ENCODE peak calls at places on chromosomes 12 and 14, in six cellular contexts. One of them, this sample, is unnamed.

GRCh38 chr12:6425588-6426531 is 18.9 kb upstream of the CD27 start:
- DNase-seq in GM04503: no peak
- DNase-seq in amniotic epithelial cell: no peak
- DNase-seq in amniotic stem cell: no peak
- DNase-seq in neuronal stem cell: no peak
- DNase-seq in HEK293T: no peak
- DNase-seq in this sample: no peak

GRCh38 chr14:37746140-37746832 is 150.9 kb downstream of the TTC6 start:
- DNase-seq in GM04503: no peak
- DNase-seq in neuronal stem cell: no peak
- DNase-seq in amniotic epithelial cell: no peak
- DNase-seq in HEK293T: no peak
- DNase-seq in amniotic stem cell: no peak
- DNase-seq in this sample: no peak

GRCh38 chr12:19045421-19045820 is 84.1 kb upstream of the PLEKHA5 start:
- DNase-seq in amniotic stem cell: no peak
- DNase-seq in neuronal stem cell: no peak
- DNase-seq in GM04503: no peak
- DNase-seq in HEK293T: no peak
- DNase-seq in amniotic epithelial cell: peak; percentile 18
- DNase-seq in this sample: no peak

GRCh38 chr12:85029456-85029855 is 6.6 kb downstream of the TSPAN19 start:
- DNase-seq in neuronal stem cell: no peak
- DNase-seq in amniotic epithelial cell: peak; percentile 32
- DNase-seq in amniotic stem cell: peak; percentile 8
- DNase-seq in HEK293T: peak; percentile 10
- DNase-seq in GM04503: no peak
- DNase-seq in this sample: peak; percentile 22

GRCh38 chr14:96754845-96755184 is 42.4 kb upstream of the VRK1 start:
- DNase-seq in amniotic epithelial cell: no peak
- DNase-seq in GM04503: no peak
- DNase-seq in HEK293T: no peak
- DNase-seq in amniotic stem cell: no peak
- DNase-seq in neuronal stem cell: peak; percentile 37
- DNase-seq in this sample: no peak

GRCh38 chr14:99876406-99876805 is 83.2 kb downstream of the EML1 start:
- DNase-seq in neuronal stem cell: no peak
- DNase-seq in HEK293T: no peak
- DNase-seq in amniotic epithelial cell: no peak
- DNase-seq in amniotic stem cell: no peak
- DNase-seq in GM04503: no peak
- DNase-seq in this sample: no peak

GRCh38 chr12:55681142-55682077 is 26.3 kb downstream of the ITGA7 start:
- DNase-seq in HEK293T: peak; percentile 77
- DNase-seq in amniotic stem cell: no peak
- DNase-seq in GM04503: peak; percentile 16
- DNase-seq in neuronal stem cell: peak; percentile 57
- DNase-seq in amniotic epithelial cell: peak; percentile 19
- DNase-seq in this sample: peak; percentile 28

GRCh38 chr12:47316609-47317049 is 236.9 kb upstream of the AMIGO2 start:
- DNase-seq in HEK293T: no peak
- DNase-seq in amniotic stem cell: no peak
- DNase-seq in amniotic epithelial cell: no peak
- DNase-seq in GM04503: no peak
- DNase-seq in neuronal stem cell: no peak
- DNase-seq in this sample: no peak

GRCh38 chr12:127263621-127264020 is 1003.3 kb upstream of the TMEM132C start:
- DNase-seq in amniotic stem cell: no peak
- DNase-seq in GM04503: no peak
- DNase-seq in HEK293T: no peak
- DNase-seq in amniotic epithelial cell: no peak
- DNase-seq in neuronal stem cell: no peak
- DNase-seq in this sample: no peak

GRCh38 chr12:22042981-22043669 is 2.9 kb upstream of the CMAS start:
- DNase-seq in amniotic epithelial cell: peak; percentile 93
- DNase-seq in HEK293T: no peak
- DNase-seq in neuronal stem cell: no peak
- DNase-seq in amniotic stem cell: no peak
- DNase-seq in GM04503: peak; percentile 16
- DNase-seq in this sample: no peak

GRCh38 chr12:83365317-83365716 is 678.6 kb downstream of the TMTC2 start:
- DNase-seq in amniotic stem cell: no peak
- DNase-seq in neuronal stem cell: no peak
- DNase-seq in HEK293T: no peak
- DNase-seq in amniotic epithelial cell: no peak
- DNase-seq in GM04503: no peak
- DNase-seq in this sample: no peak

GRCh38 chr12:50222275-50222783 is 55.2 kb upstream of the CERS5 start:
- DNase-seq in amniotic stem cell: peak; percentile 89
- DNase-seq in neuronal stem cell: peak; percentile 47
- DNase-seq in GM04503: peak; percentile 87
- DNase-seq in amniotic epithelial cell: peak; percentile 93
- DNase-seq in HEK293T: peak; percentile 60
- DNase-seq in this sample: peak; percentile 91

GRCh38 chr14:105061428-105062047 is 3.7 kb downstream of the GPR132 start:
- DNase-seq in amniotic epithelial cell: no peak
- DNase-seq in HEK293T: no peak
- DNase-seq in GM04503: no peak
- DNase-seq in neuronal stem cell: no peak
- DNase-seq in amniotic stem cell: no peak
- DNase-seq in this sample: no peak

GRCh38 chr14:103552811-103553210 is 9.6 kb downstream of the BAG5 start:
- DNase-seq in HEK293T: no peak
- DNase-seq in GM04503: no peak
- DNase-seq in neuronal stem cell: no peak
- DNase-seq in amniotic epithelial cell: no peak
- DNase-seq in amniotic stem cell: no peak
- DNase-seq in this sample: no peak

GRCh38 chr12:46702581-46703344 is 123.0 kb downstream of the SLC38A4 start:
- DNase-seq in HEK293T: no peak
- DNase-seq in amniotic epithelial cell: peak; percentile 76
- DNase-seq in GM04503: peak; percentile 13
- DNase-seq in amniotic stem cell: no peak
- DNase-seq in neuronal stem cell: peak; percentile 29
- DNase-seq in this sample: no peak

GRCh38 chr14:79037114-79037513 is 866.9 kb downstream of the NRXN3 start:
- DNase-seq in amniotic epithelial cell: no peak
- DNase-seq in amniotic stem cell: no peak
- DNase-seq in HEK293T: no peak
- DNase-seq in GM04503: no peak
- DNase-seq in neuronal stem cell: no peak
- DNase-seq in this sample: no peak

GRCh38 chr12:77724367-77724957 is 106.2 kb upstream of the NAV3 start:
- DNase-seq in HEK293T: peak; percentile 27
- DNase-seq in amniotic epithelial cell: peak; percentile 53
- DNase-seq in amniotic stem cell: no peak
- DNase-seq in GM04503: no peak
- DNase-seq in neuronal stem cell: no peak
- DNase-seq in this sample: no peak

GRCh38 chr12:3288690-3289089 is 202.3 kb upstream of the PRMT8 start:
- DNase-seq in amniotic epithelial cell: no peak
- DNase-seq in neuronal stem cell: no peak
- DNase-seq in amniotic stem cell: no peak
- DNase-seq in GM04503: no peak
- DNase-seq in HEK293T: no peak
- DNase-seq in this sample: no peak

GRCh38 chr12:79563021-79563739 is 127.6 kb downstream of the PAWR start:
- DNase-seq in HEK293T: no peak
- DNase-seq in neuronal stem cell: no peak
- DNase-seq in amniotic stem cell: no peak
- DNase-seq in GM04503: no peak
- DNase-seq in amniotic epithelial cell: no peak
- DNase-seq in this sample: no peak

GRCh38 chr12:20044836-20045235 is 323.5 kb upstream of the PDE3A start:
- DNase-seq in amniotic stem cell: no peak
- DNase-seq in HEK293T: no peak
- DNase-seq in amniotic epithelial cell: peak; percentile 10
- DNase-seq in neuronal stem cell: no peak
- DNase-seq in GM04503: peak; percentile 11
- DNase-seq in this sample: peak; percentile 43

GRCh38 chr12:54394281-54394719 is 9.8 kb upstream of the ZNF385A start:
- DNase-seq in amniotic stem cell: no peak
- DNase-seq in amniotic epithelial cell: peak; percentile 42
- DNase-seq in GM04503: no peak
- DNase-seq in HEK293T: peak; percentile 66
- DNase-seq in neuronal stem cell: no peak
- DNase-seq in this sample: peak; percentile 43

GRCh38 chr12:92719674-92720073 is 16.9 kb downstream of the PLEKHG7 start:
- DNase-seq in neuronal stem cell: no peak
- DNase-seq in amniotic epithelial cell: peak; percentile 41
- DNase-seq in amniotic stem cell: no peak
- DNase-seq in GM04503: no peak
- DNase-seq in HEK293T: no peak
- DNase-seq in this sample: peak; percentile 53

GRCh38 chr12:24898185-24898584 is 50.7 kb downstream of the BCAT1 start:
- DNase-seq in neuronal stem cell: no peak
- DNase-seq in amniotic epithelial cell: peak; percentile 80
- DNase-seq in amniotic stem cell: no peak
- DNase-seq in HEK293T: no peak
- DNase-seq in GM04503: no peak
- DNase-seq in this sample: no peak

GRCh38 chr14:104658325-104658712 is 31.1 kb upstream of the INF2 start:
- DNase-seq in amniotic stem cell: no peak
- DNase-seq in HEK293T: no peak
- DNase-seq in GM04503: no peak
- DNase-seq in amniotic epithelial cell: no peak
- DNase-seq in neuronal stem cell: no peak
- DNase-seq in this sample: no peak

GRCh38 chr12:6935551-6936377 is 7.9 kb upstream of the RNU7-1 start:
- DNase-seq in amniotic epithelial cell: no peak
- DNase-seq in GM04503: no peak
- DNase-seq in amniotic stem cell: no peak
- DNase-seq in HEK293T: no peak
- DNase-seq in neuronal stem cell: no peak
- DNase-seq in this sample: no peak

GRCh38 chr14:52069617-52070431 is 965 bp upstream of the NID2 start:
- DNase-seq in GM04503: no peak
- DNase-seq in neuronal stem cell: peak; percentile 56
- DNase-seq in amniotic stem cell: no peak
- DNase-seq in HEK293T: peak; percentile 34
- DNase-seq in amniotic epithelial cell: peak; percentile 41
- DNase-seq in this sample: no peak

GRCh38 chr12:42790761-42791151 is 201.2 kb upstream of the PRICKLE1 start:
- DNase-seq in HEK293T: no peak
- DNase-seq in neuronal stem cell: no peak
- DNase-seq in GM04503: peak; percentile 59
- DNase-seq in amniotic stem cell: no peak
- DNase-seq in amniotic epithelial cell: peak; percentile 95
- DNase-seq in this sample: peak; percentile 18

GRCh38 chr12:5173511-5174011 is 129.9 kb downstream of the KCNA5 start:
- DNase-seq in HEK293T: no peak
- DNase-seq in GM04503: no peak
- DNase-seq in amniotic stem cell: no peak
- DNase-seq in amniotic epithelial cell: no peak
- DNase-seq in neuronal stem cell: no peak
- DNase-seq in this sample: no peak

GRCh38 chr14:64725360-64725815 is 21.2 kb downstream of the PLEKHG3 start:
- DNase-seq in amniotic stem cell: no peak
- DNase-seq in neuronal stem cell: no peak
- DNase-seq in GM04503: no peak
- DNase-seq in amniotic epithelial cell: no peak
- DNase-seq in HEK293T: no peak
- DNase-seq in this sample: no peak

GRCh38 chr12:46556105-46556559 is 183.6 kb upstream of the SLC38A2 start:
- DNase-seq in GM04503: peak; percentile 98
- DNase-seq in HEK293T: no peak
- DNase-seq in amniotic stem cell: peak; percentile 58
- DNase-seq in amniotic epithelial cell: peak; percentile 98
- DNase-seq in neuronal stem cell: no peak
- DNase-seq in this sample: peak; percentile 75